ENCODE peak calls at places on chromosomes 11 and 22, in seven cellular contexts. I is lung, N is HCT116, M is mucosa of descending colon, Z is cardiac muscle cell, O is IMR-90, U is HFFc6. W is an unnamed sample.

GRCh38 chr11:46456676-46457432 is 65.3 kb upstream of the CHRM4 start:
- DNase-seq in M (no peak), I (no peak), O (no peak), Z (no peak), N (no peak), U (no peak), W (no peak)

GRCh38 chr11:100584201-100584600 is 102.9 kb upstream of the ARHGAP42 start:
- DNase-seq in U (no peak), O (no peak), M (no peak), N (no peak), I (no peak), Z (no peak), W (no peak)

GRCh38 chr11:112665291-112665690 is 295.9 kb upstream of the NCAM1 start:
- DNase-seq in Z (no peak), M (no peak), N (no peak), O (no peak), U (no peak), I (no peak), W (no peak)

GRCh38 chr11:117477721-117478120 is 150.1 kb downstream of the CEP164 start:
- DNase-seq in M (no peak), N (no peak), Z (no peak), I (no peak), O (no peak), U (no peak), W (no peak)

GRCh38 chr22:44730490-44731356 is 21.7 kb upstream of the ARHGAP8 start:
- DNase-seq in Z (no peak), M (no peak), I (no peak), U (no peak), N (no peak), O (no peak), W (no peak)

GRCh38 chr11:78851883-78852586 is 277.4 kb upstream of the NARS2 start:
- DNase-seq in M (peak), N (no peak), O (no peak), I (no peak), Z (no peak), U (no peak), W (no peak)

GRCh38 chr22:18111759-18112330 is 1.2 kb downstream of the TUBA8 start:
- DNase-seq in Z (no peak), U (no peak), O (no peak), I (no peak), N (no peak), M (no peak), W (no peak)

GRCh38 chr11:127875076-127875475 is 712.3 kb downstream of the ETS1 start:
- DNase-seq in M (no peak), N (no peak), Z (peak), U (no peak), O (no peak), I (no peak), W (no peak)

GRCh38 chr11:126188332-126189108 is 22.9 kb downstream of the RPUSD4 start:
- DNase-seq in U (no peak), I (no peak), O (no peak), Z (no peak), M (no peak), N (no peak), W (no peak)

GRCh38 chr22:27685515-27685914 is 116.0 kb downstream of the MN1 start:
- DNase-seq in U (no peak), Z (no peak), O (no peak), N (no peak), M (no peak), I (no peak), W (no peak)

GRCh38 chr11:126153999-126154398 is 57.5 kb downstream of the RPUSD4 start:
- DNase-seq in U (peak), M (no peak), Z (peak), N (peak), O (peak), I (no peak), W (no peak)

GRCh38 chr11:69209936-69210659 is 54.4 kb downstream of the SMIM38 start:
- DNase-seq in M (no peak), O (no peak), Z (no peak), U (peak), I (no peak), N (no peak), W (no peak)

GRCh38 chr11:128503231-128503991 is 83.9 kb downstream of the ETS1 start:
- DNase-seq in O (peak), N (no peak), Z (peak), U (peak), M (no peak), I (no peak), W (no peak)

GRCh38 chr22:36022162-36022561 is 6.5 kb downstream of the RBFOX2 start:
- DNase-seq in M (no peak), O (peak), Z (peak), U (peak), I (no peak), N (no peak), W (no peak)

GRCh38 chr11:1875093-1875785 is 16.5 kb downstream of the PRR33 start:
- DNase-seq in I (no peak), N (no peak), M (peak), O (no peak), Z (no peak), U (no peak), W (no peak)

GRCh38 chr11:35404397-35404775 is 15.0 kb downstream of the SLC1A2 start:
- DNase-seq in U (peak), M (peak), Z (peak), O (peak), N (no peak), I (peak), W (no peak)

GRCh38 chr11:60995798-60996197 is 24.3 kb downstream of the CD6 start:
- DNase-seq in I (no peak), U (no peak), Z (peak), M (no peak), N (no peak), O (no peak), W (no peak)

GRCh38 chr11:46898396-46899095 is 19.8 kb downstream of the LRP4 start:
- DNase-seq in Z (no peak), O (no peak), I (peak), N (no peak), U (no peak), M (no peak), W (no peak)

GRCh38 chr11:117094776-117095175 is 3.5 kb downstream of the SIK3 start:
- DNase-seq in N (no peak), O (peak), M (no peak), U (no peak), Z (peak), I (no peak), W (no peak)

GRCh38 chr22:27456696-27457503 is 344.7 kb downstream of the MN1 start:
- DNase-seq in O (peak), M (no peak), I (no peak), Z (peak), N (no peak), U (peak), W (no peak)

GRCh38 chr11:109422755-109423113 is 744 bp downstream of the C11orf87 start:
- DNase-seq in I (no peak), U (no peak), Z (peak), N (no peak), M (no peak), O (no peak), W (no peak)

GRCh38 chr11:3880724-3881123 is 25.3 kb downstream of the STIM1 start:
- DNase-seq in I (no peak), O (peak), Z (no peak), M (no peak), U (peak), N (no peak), W (no peak)

GRCh38 chr11:73528420-73528819 is 69.5 kb downstream of the FAM168A start:
- DNase-seq in U (no peak), N (no peak), O (no peak), Z (no peak), M (no peak), I (no peak), W (no peak)

GRCh38 chr11:73528877-73529530 is 68.9 kb downstream of the FAM168A start:
- DNase-seq in I (no peak), M (no peak), U (no peak), N (no peak), Z (no peak), O (no peak), W (no peak)

GRCh38 chr11:73528013-73528412 is 69.9 kb downstream of the FAM168A start:
- DNase-seq in Z (no peak), U (no peak), N (no peak), O (no peak), I (no peak), M (no peak), W (no peak)

GRCh38 chr11:73531386-73531785 is 66.5 kb downstream of the FAM168A start:
- DNase-seq in Z (no peak), U (no peak), M (no peak), I (no peak), O (no peak), N (no peak), W (no peak)

GRCh38 chr11:73530109-73530508 is 67.8 kb downstream of the FAM168A start:
- DNase-seq in O (no peak), U (no peak), N (no peak), I (no peak), Z (no peak), M (no peak), W (no peak)
- TF ChIP-seq CTCF in O (no peak), U (peak), N (no peak), I (no peak), Z (peak), M (peak), W (peak)

DNA sequence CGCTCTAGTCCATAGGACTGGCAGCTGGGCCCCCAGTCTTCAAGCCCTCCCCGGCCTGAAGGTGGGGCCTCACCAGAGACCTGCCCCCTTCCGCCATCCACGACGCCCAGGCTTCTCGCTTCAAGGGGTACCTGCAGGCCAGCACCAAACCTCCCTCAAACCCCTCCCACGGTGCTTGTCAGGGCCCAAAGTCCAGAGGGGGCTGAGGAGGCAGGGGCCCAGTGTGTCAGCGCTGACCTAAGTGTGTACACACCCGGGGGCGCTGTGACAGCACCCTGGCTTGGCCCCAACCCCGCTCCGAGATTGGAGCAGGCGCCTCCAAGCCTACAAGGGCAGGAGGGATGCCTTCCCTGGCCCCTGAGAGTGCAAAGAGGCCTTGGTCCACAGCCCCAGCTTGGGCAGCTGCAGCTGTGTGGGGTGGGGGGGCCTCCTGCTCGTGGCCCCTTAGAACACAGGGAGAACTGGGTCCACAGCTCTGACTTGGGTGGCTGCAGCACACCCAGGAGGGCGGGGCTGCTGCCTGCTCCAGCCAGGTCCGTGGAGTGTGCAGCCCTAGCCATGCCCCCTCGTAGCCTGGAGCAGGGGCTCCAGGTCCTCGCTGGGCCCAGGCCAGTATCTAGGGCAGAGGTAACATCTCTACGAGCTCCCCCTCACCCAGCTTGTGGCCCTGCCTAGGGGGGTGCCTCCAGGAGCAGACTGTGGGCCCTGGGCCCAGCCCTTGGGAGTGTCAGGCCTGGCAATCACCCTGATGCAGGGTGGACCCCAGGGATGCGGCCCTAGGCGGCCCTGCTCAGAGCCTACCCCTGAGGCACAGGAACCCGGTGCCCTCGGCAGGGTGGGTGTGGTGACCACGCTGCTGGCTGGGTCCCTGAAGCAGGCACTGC is 4.9 kb downstream of the SBF2 start:
- DNase-seq in O (no peak), U (no peak), Z (no peak), M (peak), I (no peak), N (no peak), W (no peak)
- TF ChIP-seq CTCF in O (no peak), U (no peak), Z (no peak), M (no peak), I (no peak), N (no peak), W (no peak)

DNA sequence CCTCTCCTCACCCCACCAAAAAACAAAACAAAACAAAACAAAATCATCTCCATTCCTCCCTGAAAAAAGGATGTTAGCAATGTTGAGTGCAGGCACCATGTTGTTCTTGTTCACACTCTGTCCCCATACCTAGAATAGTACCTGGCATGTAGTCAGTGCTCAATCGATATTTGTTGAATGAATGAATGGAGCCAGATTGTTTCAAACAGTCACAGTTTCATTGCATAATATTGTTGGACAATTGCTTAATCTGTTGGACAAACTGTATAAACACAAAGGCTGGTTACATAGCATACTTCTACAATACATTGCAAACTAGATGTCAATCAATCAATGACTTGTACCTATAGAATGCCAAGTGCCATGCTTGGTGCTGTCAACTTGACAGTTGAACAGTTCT is 38.4 kb upstream of the SESN3 start:
- DNase-seq in M (no peak), Z (no peak), U (no peak), N (no peak), I (no peak), O (no peak), W (no peak)
- TF ChIP-seq CTCF in M (no peak), Z (no peak), U (no peak), N (no peak), I (no peak), O (no peak), W (no peak)

GRCh38 chr11:58905716-58906547 is 33.4 kb upstream of the GLYATL1 start:
- DNase-seq in Z (peak), O (peak), M (peak), I (no peak), N (no peak), U (peak), W (no peak)
- TF ChIP-seq CTCF in Z (peak), O (peak), M (no peak), I (no peak), N (no peak), U (peak), W (no peak)

GRCh38 chr22:24763872-24764485 is 10.5 kb downstream of the PIWIL3 start:
- DNase-seq in M (no peak), I (no peak), Z (no peak), O (no peak), U (no peak), N (no peak), W (no peak)
- TF ChIP-seq CTCF in M (no peak), I (no peak), Z (no peak), O (no peak), U (no peak), N (no peak), W (no peak)

DNA sequence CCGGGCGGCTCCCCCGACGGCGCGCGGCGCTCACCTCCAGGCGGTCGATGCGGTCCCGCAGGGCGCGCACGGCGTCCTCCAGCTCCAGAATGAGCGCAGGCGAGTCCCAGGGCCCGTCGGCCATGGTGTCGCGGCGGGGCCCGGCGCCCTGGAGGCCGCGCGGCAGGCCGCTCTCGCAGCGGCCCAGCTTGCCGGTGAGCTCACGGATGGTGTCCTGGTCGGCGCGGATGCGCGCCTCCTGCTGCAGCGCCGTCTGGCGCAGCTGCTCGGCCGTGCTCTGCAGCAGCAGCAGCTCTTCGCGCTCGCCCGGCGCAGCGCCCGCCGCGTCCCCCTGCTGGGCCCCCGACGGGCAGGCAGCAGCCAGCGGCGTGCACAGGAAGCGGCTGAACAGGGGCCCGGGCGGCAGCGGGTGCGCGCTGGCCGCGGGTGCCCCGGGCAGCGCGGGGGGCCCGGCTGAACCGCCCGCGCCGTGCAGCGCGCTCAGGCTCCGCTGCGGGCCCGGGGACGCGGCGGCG is 570 bp downstream of the NPTXR start:
- DNase-seq in O (peak), U (peak), N (no peak), Z (peak), M (peak), I (no peak), W (no peak)
- TF ChIP-seq CTCF in O (peak), U (peak), N (no peak), Z (peak), M (no peak), I (no peak), W (no peak)

DNA sequence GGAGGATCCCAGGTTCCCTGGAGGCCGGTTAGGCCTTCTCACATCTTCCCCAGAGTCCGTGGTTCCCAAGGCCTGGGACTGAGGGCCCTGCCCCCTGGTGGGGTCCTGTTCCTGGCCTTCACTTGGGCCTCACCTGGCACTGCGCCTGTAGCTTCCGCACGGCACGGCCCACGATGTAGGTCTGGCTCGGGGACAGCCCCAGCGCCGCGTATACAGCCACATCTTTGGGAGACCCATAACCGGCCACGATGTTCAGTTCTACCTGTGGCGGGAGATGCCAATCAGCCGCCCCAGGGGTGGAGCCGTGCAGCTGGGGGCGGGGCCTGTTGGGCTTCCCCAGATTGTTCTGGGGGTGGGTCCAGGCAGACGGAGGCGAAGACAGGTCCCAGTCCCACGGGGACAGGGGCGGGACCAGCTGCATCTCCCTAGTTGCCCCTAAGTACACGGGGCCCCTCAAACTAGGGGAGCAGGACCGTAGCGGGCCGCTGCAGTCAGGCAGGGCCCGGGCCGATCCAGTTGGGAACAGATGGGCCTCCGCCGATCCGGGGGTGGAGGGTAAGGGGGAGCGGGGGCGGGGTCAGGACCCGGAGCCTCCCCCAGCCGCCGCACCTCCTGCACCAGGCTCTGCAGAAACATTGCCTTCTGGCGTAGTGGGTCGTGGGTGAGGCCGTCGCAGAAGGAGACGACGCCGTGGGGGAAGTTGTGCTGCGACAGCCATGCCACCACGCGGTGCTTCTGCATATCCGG is 10.1 kb downstream of the AIP start:
- DNase-seq in I (no peak), Z (no peak), N (no peak), O (no peak), U (no peak), M (no peak), W (no peak)
- TF ChIP-seq CTCF in I (no peak), Z (no peak), N (no peak), O (no peak), U (no peak), M (no peak), W (no peak)

GRCh38 chr11:130426223-130427048 is 2.0 kb downstream of the ADAMTS8 start:
- DNase-seq in Z (no peak), M (no peak), O (no peak), N (no peak), U (no peak), I (no peak), W (no peak)

GRCh38 chr11:130427049-130427388 is 1.4 kb downstream of the ADAMTS8 start:
- DNase-seq in I (no peak), U (no peak), M (no peak), O (no peak), N (no peak), Z (no peak), W (no peak)

GRCh38 chr11:130428692-130429681 is 578 bp upstream of the ADAMTS8 start:
- DNase-seq in Z (no peak), M (no peak), N (no peak), O (no peak), I (no peak), U (no peak), W (no peak)

GRCh38 chr11:130428271-130428670 is at the start of gene ADAMTS8:
- DNase-seq in N (no peak), M (no peak), I (no peak), O (no peak), U (no peak), Z (no peak), W (no peak)

DNA sequence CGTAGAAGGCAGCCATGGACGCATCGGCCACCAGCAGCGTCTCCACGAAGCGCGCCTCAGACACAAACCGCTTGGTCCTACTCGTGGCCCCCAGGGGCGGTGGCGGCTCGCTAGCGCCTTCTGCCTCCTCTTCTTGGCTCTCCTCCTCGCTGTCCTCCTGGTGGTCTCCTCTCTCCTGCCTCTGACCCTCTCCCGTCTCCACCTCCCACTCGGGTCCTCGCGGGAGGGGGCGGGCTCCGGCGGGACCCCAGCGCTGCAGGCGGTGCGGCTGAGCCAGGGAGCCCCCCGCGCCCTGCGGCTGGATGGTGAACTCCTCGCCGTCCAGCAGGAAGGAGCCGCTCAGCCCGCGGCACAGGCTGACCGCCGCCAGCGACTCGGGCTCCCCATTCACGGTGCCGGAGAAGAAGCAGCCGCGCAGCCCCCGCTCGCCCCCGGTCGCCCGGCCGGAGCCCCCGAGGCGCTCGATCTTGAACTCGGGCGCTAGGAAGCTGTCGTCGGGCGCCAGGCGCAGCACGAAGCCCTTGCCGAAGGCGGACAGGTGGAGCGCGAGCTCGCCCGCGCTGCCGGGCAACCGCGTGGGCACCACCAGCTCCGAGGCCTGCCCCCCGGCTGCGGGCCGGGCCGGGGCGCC is 713 bp downstream of the ADAMTS8 start:
- DNase-seq in I (no peak), N (no peak), U (no peak), O (no peak), M (no peak), Z (no peak), W (no peak)
- TF ChIP-seq CTCF in I (no peak), N (no peak), U (peak), O (peak), M (no peak), Z (peak), W (no peak)

GRCh38 chr22:22558972-22559603 is at the start of gene PRAME:
- DNase-seq in I (peak), M (peak), O (peak), Z (peak), U (no peak), N (peak), W (peak)
- TF ChIP-seq CTCF in I (peak), M (peak), O (peak), Z (peak), U (peak), N (peak), W (peak)

GRCh38 chr11:19642759-19643158 is 69.9 kb upstream of the NAV2 start:
- DNase-seq in U (no peak), N (no peak), M (no peak), Z (no peak), O (no peak), I (no peak), W (no peak)
- TF ChIP-seq CTCF in U (no peak), N (no peak), M (no peak), Z (no peak), O (no peak), I (no peak), W (no peak)